ENCODE peak calls at places on chromosomes 6 and 20, in ten cellular contexts. E is HuH-7.5; L is NCI-H774; B is HS-27A; Q is fibroblast of lung; N is activated naive CD4-positive, alpha-beta T cell; X is activated CD4-positive, alpha-beta T cell treated with anti-CD3 and anti-CD28 coated beads for 36 hours; R is bronchial epithelial cell; A is NCI-H1930; S is astrocyte of the cerebellum. Y is an unnamed sample.

GRCh38 chr6:138310294-138310693 is 67.4 kb upstream of the SMIM28 start:
- DNase-seq in S (no peak), N (no peak), B (no peak), Q (peak), E (no peak), L (peak), A (peak), R (peak), X (no peak), Y (no peak)

GRCh38 chr6:89866024-89866678 is 28.1 kb upstream of the GJA10 start:
- DNase-seq in A (no peak), E (no peak), L (no peak), X (no peak), R (no peak), N (no peak), B (no peak), Q (no peak), S (no peak), Y (no peak)

GRCh38 chr20:40675599-40676221 is 13.3 kb downstream of the MAFB start:
- DNase-seq in R (no peak), A (no peak), S (no peak), N (no peak), B (no peak), E (no peak), L (no peak), X (no peak), Q (no peak), Y (no peak)

GRCh38 chr20:46439837-46440236 is 33.4 kb upstream of the ELMO2 start:
- DNase-seq in N (no peak), A (no peak), Q (no peak), E (no peak), B (no peak), X (no peak), R (no peak), S (no peak), L (no peak), Y (no peak)

GRCh38 chr20:41133709-41134361 is 3.5 kb upstream of the PLCG1 start:
- DNase-seq in E (no peak), L (no peak), S (no peak), N (no peak), X (peak), A (no peak), Q (no peak), B (no peak), R (peak), Y (peak)

GRCh38 chr20:60993647-60994046 is 258.4 kb upstream of the CDH4 start:
- DNase-seq in R (no peak), B (no peak), E (no peak), N (no peak), S (no peak), Q (peak), L (no peak), A (peak), X (no peak), Y (no peak)

GRCh38 chr6:148524509-148524908 is 181.9 kb downstream of the SASH1 start:
- DNase-seq in A (no peak), Q (peak), N (no peak), B (no peak), S (peak), E (no peak), X (peak), L (no peak), R (no peak), Y (no peak)

GRCh38 chr6:14463110-14463509 is 345.5 kb downstream of the CD83 start:
- DNase-seq in X (no peak), A (no peak), Q (no peak), E (no peak), R (no peak), S (no peak), B (no peak), L (no peak), N (no peak), Y (no peak)

GRCh38 chr6:48552905-48553304 is 441.9 kb upstream of the PTCHD4 start:
- DNase-seq in S (no peak), N (no peak), X (no peak), R (no peak), E (no peak), L (no peak), B (no peak), A (no peak), Q (no peak), Y (no peak)

GRCh38 chr6:24982231-24982630 is 46.5 kb upstream of the RIPOR2 start:
- DNase-seq in A (no peak), R (peak), B (no peak), N (no peak), X (no peak), L (no peak), Q (peak), E (no peak), S (no peak), Y (no peak)

Y was measured in GM20000.